ENCODE peak calls at places on chromosomes 4 and X, in ten cellular contexts. One of them, this sample, is unnamed.

GRCh38 chrX:102606115-102606514 is 6.8 kb downstream of the ARMCX5 start:
- DNase-seq in tibial nerve: no peak
- DNase-seq in HepG2: no peak
- DNase-seq in left ventricle myocardium inferior: no peak
- DNase-seq in GM23338: no peak
- DNase-seq in Peyer's patch: no peak
- DNase-seq in cardiac muscle cell: no peak
- DNase-seq in psoas muscle: no peak
- DNase-seq in adrenal gland: no peak
- DNase-seq in colonic mucosa: no peak
- DNase-seq in this sample: no peak

GRCh38 chrX:56803849-56804681 is 75.0 kb downstream of the NBDY start:
- DNase-seq in Peyer's patch: no peak
- DNase-seq in GM23338: no peak
- DNase-seq in adrenal gland: no peak
- DNase-seq in tibial nerve: no peak
- DNase-seq in HepG2: no peak
- DNase-seq in psoas muscle: no peak
- DNase-seq in cardiac muscle cell: no peak
- DNase-seq in colonic mucosa: no peak
- DNase-seq in left ventricle myocardium inferior: no peak
- DNase-seq in this sample: no peak

GRCh38 chr4:828641-829271 is 2.8 kb upstream of the CPLX1 start:
- DNase-seq in left ventricle myocardium inferior: peak; percentile 52
- DNase-seq in adrenal gland: peak; percentile 89
- DNase-seq in tibial nerve: no peak
- DNase-seq in HepG2: peak; percentile 49
- DNase-seq in colonic mucosa: no peak
- DNase-seq in psoas muscle: peak; percentile 35
- DNase-seq in GM23338: peak; percentile 71
- DNase-seq in Peyer's patch: no peak
- DNase-seq in cardiac muscle cell: peak; percentile 30
- DNase-seq in this sample: no peak

GRCh38 chr4:66921433-66921832 is 623.9 kb downstream of the CENPC start:
- DNase-seq in adrenal gland: no peak
- DNase-seq in Peyer's patch: no peak
- DNase-seq in left ventricle myocardium inferior: no peak
- DNase-seq in HepG2: no peak
- DNase-seq in GM23338: no peak
- DNase-seq in colonic mucosa: no peak
- DNase-seq in tibial nerve: no peak
- DNase-seq in psoas muscle: no peak
- DNase-seq in cardiac muscle cell: no peak
- DNase-seq in this sample: no peak

GRCh38 chr4:144557404-144557803 is 88.6 kb upstream of the HHIP start:
- DNase-seq in GM23338: no peak
- DNase-seq in psoas muscle: no peak
- DNase-seq in adrenal gland: no peak
- DNase-seq in cardiac muscle cell: peak; percentile 35
- DNase-seq in Peyer's patch: no peak
- DNase-seq in tibial nerve: no peak
- DNase-seq in colonic mucosa: no peak
- DNase-seq in HepG2: no peak
- DNase-seq in left ventricle myocardium inferior: no peak
- DNase-seq in this sample: no peak

GRCh38 chr4:161841759-161842158 is 322.0 kb downstream of the FSTL5 start:
- DNase-seq in adrenal gland: no peak
- DNase-seq in GM23338: no peak
- DNase-seq in HepG2: no peak
- DNase-seq in tibial nerve: no peak
- DNase-seq in psoas muscle: no peak
- DNase-seq in colonic mucosa: no peak
- DNase-seq in Peyer's patch: no peak
- DNase-seq in cardiac muscle cell: no peak
- DNase-seq in left ventricle myocardium inferior: no peak
- DNase-seq in this sample: no peak

GRCh38 chr4:33966808-33967207 is 2277.5 kb downstream of the ARAP2 start:
- DNase-seq in adrenal gland: no peak
- DNase-seq in HepG2: no peak
- DNase-seq in cardiac muscle cell: no peak
- DNase-seq in tibial nerve: no peak
- DNase-seq in Peyer's patch: no peak
- DNase-seq in left ventricle myocardium inferior: no peak
- DNase-seq in psoas muscle: no peak
- DNase-seq in GM23338: no peak
- DNase-seq in colonic mucosa: no peak
- DNase-seq in this sample: no peak

GRCh38 chr4:169305651-169306050 is 34.9 kb upstream of the SH3RF1 start:
- DNase-seq in psoas muscle: peak; percentile 48
- DNase-seq in colonic mucosa: no peak
- DNase-seq in tibial nerve: no peak
- DNase-seq in adrenal gland: no peak
- DNase-seq in cardiac muscle cell: no peak
- DNase-seq in HepG2: no peak
- DNase-seq in left ventricle myocardium inferior: no peak
- DNase-seq in Peyer's patch: no peak
- DNase-seq in GM23338: no peak
- DNase-seq in this sample: no peak

GRCh38 chr4:86132459-86132858 is 227.4 kb downstream of the MAPK10 start:
- DNase-seq in adrenal gland: no peak
- DNase-seq in cardiac muscle cell: no peak
- DNase-seq in psoas muscle: no peak
- DNase-seq in Peyer's patch: no peak
- DNase-seq in tibial nerve: no peak
- DNase-seq in colonic mucosa: no peak
- DNase-seq in left ventricle myocardium inferior: no peak
- DNase-seq in HepG2: no peak
- DNase-seq in GM23338: no peak
- DNase-seq in this sample: no peak

GRCh38 chr4:160020804-160021203 is 917.9 kb downstream of the RAPGEF2 start:
- DNase-seq in left ventricle myocardium inferior: no peak
- DNase-seq in psoas muscle: no peak
- DNase-seq in Peyer's patch: no peak
- DNase-seq in cardiac muscle cell: no peak
- DNase-seq in tibial nerve: no peak
- DNase-seq in colonic mucosa: no peak
- DNase-seq in GM23338: no peak
- DNase-seq in HepG2: no peak
- DNase-seq in adrenal gland: no peak
- DNase-seq in this sample: no peak

GRCh38 chrX:136619889-136620505 is 28.0 kb upstream of the CD40LG start:
- DNase-seq in Peyer's patch: no peak
- DNase-seq in tibial nerve: no peak
- DNase-seq in adrenal gland: no peak
- DNase-seq in GM23338: no peak
- DNase-seq in cardiac muscle cell: no peak
- DNase-seq in left ventricle myocardium inferior: no peak
- DNase-seq in colonic mucosa: no peak
- DNase-seq in HepG2: no peak
- DNase-seq in psoas muscle: no peak
- DNase-seq in this sample: no peak

GRCh38 chr4:38136604-38137003 is 176.4 kb downstream of the PTTG2 start:
- DNase-seq in adrenal gland: no peak
- DNase-seq in cardiac muscle cell: no peak
- DNase-seq in Peyer's patch: no peak
- DNase-seq in left ventricle myocardium inferior: no peak
- DNase-seq in tibial nerve: no peak
- DNase-seq in psoas muscle: no peak
- DNase-seq in HepG2: no peak
- DNase-seq in GM23338: peak; percentile 32
- DNase-seq in colonic mucosa: no peak
- DNase-seq in this sample: no peak

GRCh38 chr4:169815606-169816005 is 57.9 kb upstream of the HPF1 start:
- DNase-seq in psoas muscle: no peak
- DNase-seq in HepG2: peak; percentile 2
- DNase-seq in adrenal gland: no peak
- DNase-seq in colonic mucosa: no peak
- DNase-seq in Peyer's patch: no peak
- DNase-seq in cardiac muscle cell: no peak
- DNase-seq in tibial nerve: no peak
- DNase-seq in left ventricle myocardium inferior: no peak
- DNase-seq in GM23338: no peak
- DNase-seq in this sample: no peak

GRCh38 chrX:70129811-70130210 is 3.4 kb upstream of the IGBP1 start:
- DNase-seq in colonic mucosa: no peak
- DNase-seq in HepG2: peak; percentile 5
- DNase-seq in psoas muscle: no peak
- DNase-seq in left ventricle myocardium inferior: no peak
- DNase-seq in tibial nerve: no peak
- DNase-seq in GM23338: no peak
- DNase-seq in cardiac muscle cell: peak; percentile 1
- DNase-seq in adrenal gland: no peak
- DNase-seq in Peyer's patch: no peak
- DNase-seq in this sample: no peak

GRCh38 chr4:36533944-36534343 is 252.5 kb downstream of the DTHD1 start:
- DNase-seq in colonic mucosa: no peak
- DNase-seq in tibial nerve: no peak
- DNase-seq in psoas muscle: no peak
- DNase-seq in left ventricle myocardium inferior: no peak
- DNase-seq in cardiac muscle cell: no peak
- DNase-seq in GM23338: no peak
- DNase-seq in adrenal gland: no peak
- DNase-seq in HepG2: no peak
- DNase-seq in Peyer's patch: no peak
- DNase-seq in this sample: no peak

GRCh38 chr4:36532670-36533373 is 251.4 kb downstream of the DTHD1 start:
- DNase-seq in Peyer's patch: no peak
- DNase-seq in colonic mucosa: no peak
- DNase-seq in adrenal gland: no peak
- DNase-seq in GM23338: no peak
- DNase-seq in HepG2: no peak
- DNase-seq in tibial nerve: no peak
- DNase-seq in left ventricle myocardium inferior: no peak
- DNase-seq in cardiac muscle cell: no peak
- DNase-seq in psoas muscle: no peak
- DNase-seq in this sample: no peak
- H3K27ac ChIP-seq in Peyer's patch: no peak overlapping the region
- H3K27ac ChIP-seq in colonic mucosa: no peak overlapping the region
- H3K27ac ChIP-seq in adrenal gland: no peak overlapping the region
- H3K27ac ChIP-seq in GM23338: no peak overlapping the region
- H3K27ac ChIP-seq in HepG2: no peak overlapping the region
- H3K27ac ChIP-seq in tibial nerve: no peak overlapping the region
- H3K27ac ChIP-seq in left ventricle myocardium inferior: no peak overlapping the region
- H3K27ac ChIP-seq in cardiac muscle cell: no peak overlapping the region
- H3K27ac ChIP-seq in psoas muscle: no peak overlapping the region
- H3K27ac ChIP-seq in this sample: no peak overlapping the region

GRCh38 chrX:115895678-115896329 is 274.7 kb upstream of the AGTR2 start:
- DNase-seq in left ventricle myocardium inferior: no peak
- DNase-seq in tibial nerve: no peak
- DNase-seq in colonic mucosa: no peak
- DNase-seq in GM23338: no peak
- DNase-seq in psoas muscle: no peak
- DNase-seq in adrenal gland: no peak
- DNase-seq in Peyer's patch: no peak
- DNase-seq in HepG2: peak; percentile 3
- DNase-seq in cardiac muscle cell: no peak
- DNase-seq in this sample: no peak

GRCh38 chrX:115892787-115893671 is 277.5 kb upstream of the AGTR2 start:
- DNase-seq in GM23338: peak; percentile 38
- DNase-seq in left ventricle myocardium inferior: no peak
- DNase-seq in colonic mucosa: peak; percentile 79
- DNase-seq in cardiac muscle cell: peak; percentile 45
- DNase-seq in Peyer's patch: peak; percentile 20
- DNase-seq in psoas muscle: peak; percentile 40
- DNase-seq in HepG2: peak; percentile 73
- DNase-seq in tibial nerve: no peak
- DNase-seq in adrenal gland: peak; percentile 43
- DNase-seq in this sample: no peak

GRCh38 chrX:115896362-115896761 is 274.2 kb upstream of the AGTR2 start:
- DNase-seq in left ventricle myocardium inferior: no peak
- DNase-seq in adrenal gland: no peak
- DNase-seq in cardiac muscle cell: no peak
- DNase-seq in HepG2: no peak
- DNase-seq in Peyer's patch: no peak
- DNase-seq in psoas muscle: no peak
- DNase-seq in colonic mucosa: no peak
- DNase-seq in GM23338: no peak
- DNase-seq in tibial nerve: no peak
- DNase-seq in this sample: no peak

GRCh38 chrX:115892056-115892708 is 278.4 kb upstream of the AGTR2 start:
- DNase-seq in Peyer's patch: no peak
- DNase-seq in psoas muscle: no peak
- DNase-seq in colonic mucosa: peak; percentile 49
- DNase-seq in adrenal gland: no peak
- DNase-seq in HepG2: peak; percentile 24
- DNase-seq in left ventricle myocardium inferior: no peak
- DNase-seq in cardiac muscle cell: no peak
- DNase-seq in tibial nerve: no peak
- DNase-seq in GM23338: no peak
- DNase-seq in this sample: no peak

GRCh38 chrX:115894087-115894486 is 276.5 kb upstream of the AGTR2 start:
- DNase-seq in colonic mucosa: peak; percentile 41
- DNase-seq in cardiac muscle cell: peak; percentile 13
- DNase-seq in HepG2: peak; percentile 63
- DNase-seq in tibial nerve: no peak
- DNase-seq in left ventricle myocardium inferior: no peak
- DNase-seq in psoas muscle: no peak
- DNase-seq in adrenal gland: peak; percentile 24
- DNase-seq in GM23338: no peak
- DNase-seq in Peyer's patch: no peak
- DNase-seq in this sample: no peak
- H3K4me1 ChIP-seq in colonic mucosa: peaks cover 5% of the 10 kb centered on the region
- H3K4me1 ChIP-seq in cardiac muscle cell: no peaks in the 10 kb centered on the region
- H3K4me1 ChIP-seq in HepG2: peaks cover 44% of the 10 kb centered on the region
- H3K4me1 ChIP-seq in tibial nerve: no peaks in the 10 kb centered on the region
- H3K4me1 ChIP-seq in left ventricle myocardium inferior: no peaks in the 10 kb centered on the region
- H3K4me1 ChIP-seq in psoas muscle: no peaks in the 10 kb centered on the region
- H3K4me1 ChIP-seq in adrenal gland: peaks cover 7% of the 10 kb centered on the region
- H3K4me1 ChIP-seq in GM23338: no peaks in the 10 kb centered on the region
- H3K4me1 ChIP-seq in Peyer's patch: no peaks in the 10 kb centered on the region
- H3K4me1 ChIP-seq in this sample: no peaks in the 10 kb centered on the region

GRCh38 chr4:109298279-109299010 is 4.0 kb downstream of the COL25A1 start:
- DNase-seq in Peyer's patch: no peak
- DNase-seq in tibial nerve: no peak
- DNase-seq in GM23338: peak; percentile 61
- DNase-seq in HepG2: no peak
- DNase-seq in left ventricle myocardium inferior: no peak
- DNase-seq in cardiac muscle cell: peak; percentile 13
- DNase-seq in psoas muscle: no peak
- DNase-seq in adrenal gland: no peak
- DNase-seq in colonic mucosa: no peak
- DNase-seq in this sample: no peak
- TF ChIP-seq CTCF in Peyer's patch: peak; percentile 7
- TF ChIP-seq CTCF in tibial nerve: no peak
- TF ChIP-seq CTCF in GM23338: peak; percentile 74
- TF ChIP-seq CTCF in HepG2: peak; percentile 39
- TF ChIP-seq CTCF in left ventricle myocardium inferior: peak; percentile 51
- TF ChIP-seq CTCF in cardiac muscle cell: peak; percentile 62
- TF ChIP-seq CTCF in psoas muscle: peak; percentile 52
- TF ChIP-seq CTCF in adrenal gland: no peak
- TF ChIP-seq CTCF in colonic mucosa: peak; percentile 36
- TF ChIP-seq CTCF in this sample: peak; percentile 65

DNA sequence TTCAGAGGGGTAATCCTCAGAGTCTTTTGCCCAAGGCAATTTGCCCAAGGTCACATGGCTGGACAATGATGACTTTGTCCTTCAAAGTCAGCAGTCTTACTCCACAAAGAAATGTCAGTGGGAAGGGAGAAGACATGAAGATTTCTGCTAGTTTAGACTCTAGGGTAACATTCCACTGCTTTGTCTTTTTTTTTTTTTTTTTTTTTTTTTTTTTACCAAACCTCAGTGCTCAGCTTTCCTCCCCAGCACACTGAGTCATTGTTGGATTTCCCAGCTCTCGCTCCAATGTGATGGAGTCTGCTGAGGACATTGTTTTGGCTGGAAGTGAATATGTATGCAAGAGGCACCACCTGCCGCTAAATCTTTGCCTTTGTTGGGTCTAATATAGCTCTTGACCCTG is 7.2 kb upstream of the C1QTNF7 start:
- DNase-seq in tibial nerve: no peak
- DNase-seq in HepG2: no peak
- DNase-seq in Peyer's patch: no peak
- DNase-seq in psoas muscle: no peak
- DNase-seq in cardiac muscle cell: peak; percentile 77
- DNase-seq in colonic mucosa: no peak
- DNase-seq in GM23338: peak; percentile 22
- DNase-seq in adrenal gland: no peak
- DNase-seq in left ventricle myocardium inferior: no peak
- DNase-seq in this sample: no peak
- H3K27ac ChIP-seq in tibial nerve: no peak overlapping the region
- H3K27ac ChIP-seq in HepG2: no peak overlapping the region
- H3K27ac ChIP-seq in Peyer's patch: no peak overlapping the region
- H3K27ac ChIP-seq in psoas muscle: no peak overlapping the region
- H3K27ac ChIP-seq in cardiac muscle cell: no peak overlapping the region
- H3K27ac ChIP-seq in colonic mucosa: no peak overlapping the region
- H3K27ac ChIP-seq in GM23338: no peak overlapping the region
- H3K27ac ChIP-seq in adrenal gland: no peak overlapping the region
- H3K27ac ChIP-seq in left ventricle myocardium inferior: no peak overlapping the region
- H3K27ac ChIP-seq in this sample: no peak overlapping the region